ENCODE peak calls at places on chromosome 12, in five cellular contexts. X is left ventricle myocardium inferior, D is lower lobe of right lung, O is gastrocnemius medialis, L is Caco-2. S is an unnamed sample.

GRCh38 chr12:96766232-96766631 is 140.8 kb upstream of the NEDD1 start:
- DNase-seq in X (no peak), D (no peak), O (no peak), L (no peak), S (no peak)

GRCh38 chr12:64072946-64073345 is 149.2 kb downstream of the KICS2 start:
- DNase-seq in X (no peak), D (no peak), O (no peak), L (no peak), S (no peak)

GRCh38 chr12:53964315-53964713 is 8.6 kb upstream of the HOXC11 start:
- DNase-seq in X (no peak), D (no peak), O (no peak), L (no peak), S (no peak)

GRCh38 chr12:13278249-13278787 is 81.8 kb downstream of the EMP1 start:
- DNase-seq in X (peak; percentile 71), D (peak; percentile 78), O (peak; percentile 15), L (no peak), S (peak; percentile 80)

GRCh38 chr12:124861492-124861891 is 2.2 kb downstream of the SCARB1 start:
- DNase-seq in X (peak; percentile 71), D (no peak), O (no peak), L (no peak), S (no peak)

GRCh38 chr12:113798552-113798951 is 167.6 kb downstream of the RBM19 start:
- DNase-seq in X (no peak), D (no peak), O (no peak), L (no peak), S (no peak)

GRCh38 chr12:113359133-113359938 is 949 bp downstream of the PLBD2 start:
- DNase-seq in X (peak; percentile 70), D (no peak), O (no peak), L (no peak), S (no peak)

GRCh38 chr12:26795899-26796298 is 37.1 kb downstream of the ITPR2 start:
- DNase-seq in X (no peak), D (no peak), O (no peak), L (no peak), S (no peak)

GRCh38 chr12:111267171-111267570 is 101.7 kb downstream of the PHETA1 start:
- DNase-seq in X (no peak), D (no peak), O (no peak), L (no peak), S (no peak)

GRCh38 chr12:115443351-115443938 is 759.5 kb upstream of the TBX3 start:
- DNase-seq in X (no peak), D (no peak), O (no peak), L (no peak), S (no peak)

GRCh38 chr12:13082866-13083265 is 20.6 kb downstream of the GSG1 start:
- DNase-seq in X (no peak), D (no peak), O (no peak), L (no peak), S (no peak)

GRCh38 chr12:132049442-132049841 is 94.7 kb downstream of the DDX51 start:
- DNase-seq in X (no peak), D (no peak), O (no peak), L (no peak), S (no peak)

GRCh38 chr12:20040844-20041243 is 327.5 kb upstream of the PDE3A start:
- DNase-seq in X (peak; percentile 35), D (no peak), O (no peak), L (no peak), S (no peak)

GRCh38 chr12:124568431-124569374 is 1.3 kb upstream of the NCOR2 start:
- DNase-seq in X (peak; percentile 81), D (peak; percentile 80), O (peak; percentile 38), L (no peak), S (peak; percentile 88)

GRCh38 chr12:47391566-47391965 is 311.8 kb upstream of the AMIGO2 start:
- DNase-seq in X (no peak), D (no peak), O (no peak), L (no peak), S (no peak)

GRCh38 chr12:63918788-63919300 is 74.3 kb downstream of the SRGAP1 start:
- DNase-seq in X (no peak), D (no peak), O (no peak), L (no peak), S (no peak)

GRCh38 chr12:106234513-106234912 is 13.3 kb downstream of the CKAP4 start:
- DNase-seq in X (no peak), D (no peak), O (no peak), L (no peak), S (no peak)

GRCh38 chr12:32891956-32892355 is 4.6 kb downstream of the PKP2 start:
- DNase-seq in X (no peak), D (no peak), O (no peak), L (peak; percentile 74), S (no peak)

GRCh38 chr12:1104088-1104800 is 113.2 kb downstream of the ERC1 start:
- DNase-seq in X (no peak), D (no peak), O (no peak), L (no peak), S (no peak)

GRCh38 chr12:74051848-74052247 is 485.8 kb upstream of the ATXN7L3B start:
- DNase-seq in X (no peak), D (no peak), O (no peak), L (no peak), S (no peak)

GRCh38 chr12:120264086-120264485 is 1.4 kb downstream of the PXN start:
- DNase-seq in X (no peak), D (no peak), O (no peak), L (no peak), S (no peak)
- H3K4me3 ChIP-seq in X (peak overlapping the region; percentile 97), D (peak overlapping the region; percentile 90), O (peak overlapping the region; percentile 87), L (peak overlapping the region; percentile 96), S (peak overlapping the region; percentile 98)

GRCh38 chr12:133217219-133217618 is 18.5 kb downstream of the ANHX start:
- DNase-seq in X (no peak), D (no peak), O (no peak), L (no peak), S (no peak)
- H3K9me3 ChIP-seq in X (peaks cover 96% of the 10 kb centered on the region), D (peaks cover 63% of the 10 kb centered on the region), O (peaks cover 5% of the 10 kb centered on the region), L (peaks cover 6% of the 10 kb centered on the region), S (peaks cover 49% of the 10 kb centered on the region)

DNA sequence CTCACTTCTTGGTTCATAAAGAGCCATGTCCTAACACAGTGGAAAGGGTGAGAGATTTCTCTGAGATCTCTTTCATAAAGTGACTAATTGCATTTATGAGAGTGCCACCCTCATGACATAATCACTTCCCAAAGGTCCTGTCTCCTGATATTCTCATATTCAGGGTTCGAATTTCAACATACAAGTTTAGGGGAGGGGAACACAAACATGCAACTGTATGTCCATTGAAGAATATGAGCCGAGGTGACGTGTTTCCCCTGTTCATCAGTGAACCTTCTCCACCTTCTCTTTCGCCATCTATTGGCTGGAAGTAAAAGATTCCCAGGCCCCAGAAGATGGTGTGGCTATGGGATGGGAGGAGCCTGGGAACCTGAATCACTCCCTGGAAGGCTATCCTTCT is 354.2 kb upstream of the ATP2B1 start:
- DNase-seq in X (no peak), D (no peak), O (no peak), L (no peak), S (no peak)
- TF ChIP-seq CTCF in X (no peak), D (no peak), O (no peak), L (no peak), S (no peak)

DNA sequence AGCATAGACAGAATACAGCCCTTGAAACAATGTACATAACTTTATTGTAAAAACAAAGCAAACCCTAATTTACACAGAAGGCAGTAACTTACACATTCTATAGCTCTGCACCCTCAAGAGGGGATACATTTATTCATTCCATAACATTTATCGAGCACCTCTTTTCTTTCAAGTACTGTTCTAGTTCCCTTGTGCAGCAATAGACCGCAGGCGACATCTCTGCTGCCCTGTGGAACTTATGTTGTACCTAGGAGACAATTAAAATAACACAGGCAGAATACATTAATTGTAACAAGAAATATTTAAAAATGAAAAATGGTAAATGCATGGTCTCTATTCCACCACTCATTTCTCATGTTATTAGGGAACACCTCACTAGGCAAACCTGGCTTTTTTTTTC is 1.4 kb upstream of the ARHGDIB start:
- DNase-seq in X (no peak), D (no peak), O (no peak), L (no peak), S (no peak)
- H3K4me3 ChIP-seq in X (peak overlapping the region; percentile 66), D (no peak overlapping the region), O (no peak overlapping the region), L (no peak overlapping the region), S (no peak overlapping the region)

DNA sequence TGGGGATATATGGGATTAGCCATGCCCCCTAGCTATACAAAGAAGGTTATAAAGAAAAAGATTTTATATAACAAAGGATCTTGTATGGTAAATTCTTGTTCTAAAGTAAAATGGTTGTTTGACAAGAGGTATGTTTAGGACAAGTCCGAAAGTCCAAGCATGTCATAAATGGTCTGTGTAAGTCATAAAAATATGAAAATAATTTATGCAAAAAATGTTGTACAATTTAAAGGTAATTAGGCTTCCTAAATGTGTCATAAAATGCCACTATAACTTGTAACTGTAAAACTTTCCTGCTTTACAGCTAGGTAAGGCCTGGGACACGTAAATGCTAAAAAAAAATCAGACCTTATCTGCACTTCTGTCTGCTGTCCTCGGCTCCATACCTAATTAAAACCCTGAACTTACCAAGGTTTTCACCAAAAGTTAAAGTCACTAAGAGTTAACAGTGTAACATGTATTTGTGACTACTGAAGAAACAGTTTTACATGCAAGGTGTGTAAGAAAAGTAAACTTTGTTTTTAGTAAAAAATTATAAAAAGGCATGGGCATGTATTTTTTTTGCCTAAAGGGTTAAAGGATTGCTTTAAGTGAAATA is 110.0 kb upstream of the RESF1 start:
- DNase-seq in X (no peak), D (no peak), O (no peak), L (no peak), S (no peak)
- H3K9me3 ChIP-seq in X (peaks cover 49% of the 10 kb centered on the region), D (peaks cover 31% of the 10 kb centered on the region), O (peaks cover 2% of the 10 kb centered on the region), L (peaks cover 89% of the 10 kb centered on the region), S (peaks cover 23% of the 10 kb centered on the region)

GRCh38 chr12:57852620-57853509 is 6.3 kb upstream of the CTDSP2 start:
- DNase-seq in X (peak; percentile 56), D (peak; percentile 67), O (peak; percentile 81), L (no peak), S (peak; percentile 82)
- TF ChIP-seq CTCF in X (peak; percentile 41), D (peak; percentile 14), O (peak; percentile 29), L (no peak), S (no peak)

S was measured in ascending aorta.